ENCODE peak calls at places on chromosomes 4 and X, in five cellular contexts. X is H9, B is neuronal stem cell, M is IMR-90, E is mesendoderm. I is an unnamed sample.

GRCh38 chr4:38319456-38320348 is 344.3 kb upstream of the KLF3 start:
- DNase-seq in E (peak), B (peak), M (peak), X (peak), I (peak)

GRCh38 chr4:23305026-23305425 is 584.8 kb downstream of the PPARGC1A start:
- DNase-seq in B (no peak), M (no peak), E (no peak), X (no peak), I (peak)

GRCh38 chr4:103996637-103997036 is 276.9 kb upstream of the TACR3 start:
- DNase-seq in M (no peak), X (peak), E (peak), B (peak), I (peak)

GRCh38 chrX:110168585-110168984 is 149.3 kb downstream of the AMMECR1 start:
- DNase-seq in M (peak), E (no peak), B (no peak), X (no peak), I (no peak)

GRCh38 chr4:187065396-187065795 is 341.7 kb upstream of the FAT1 start:
- DNase-seq in B (no peak), X (no peak), M (no peak), E (no peak), I (no peak)

GRCh38 chrX:129653985-129654651 is 638 bp downstream of the APLN start:
- DNase-seq in M (no peak), X (no peak), B (no peak), E (no peak), I (peak)

GRCh38 chrX:102964941-102965340 is 27.9 kb downstream of the RAB40AL start:
- DNase-seq in M (no peak), B (no peak), X (no peak), E (no peak), I (no peak)

GRCh38 chr4:2812985-2813384 is 20.1 kb downstream of the SH3BP2 start:
- DNase-seq in M (no peak), B (no peak), E (no peak), X (no peak), I (no peak)

GRCh38 chrX:5306654-5307121 is 922.0 kb downstream of the NLGN4X start:
- DNase-seq in M (no peak), B (no peak), X (no peak), E (peak), I (peak)

GRCh38 chrX:123976671-123977316 is 15.3 kb downstream of the STAG2 start:
- DNase-seq in E (peak), X (no peak), M (peak), B (no peak), I (peak)

GRCh38 chr4:79653871-79654270 is 245.8 kb upstream of the GK2 start:
- DNase-seq in E (no peak), M (no peak), B (no peak), X (no peak), I (no peak)

GRCh38 chr4:114597410-114598115 is 1.0 kb upstream of the UGT8 start:
- DNase-seq in X (no peak), M (no peak), B (peak), E (no peak), I (no peak)

GRCh38 chrX:9935436-9935835 is 31.7 kb upstream of the CLDN34 start:
- DNase-seq in B (no peak), E (no peak), X (no peak), M (peak), I (no peak)

GRCh38 chrX:70039758-70040157 is 10.0 kb downstream of the AWAT2 start:
- DNase-seq in E (no peak), X (no peak), B (no peak), M (no peak), I (no peak)

GRCh38 chrX:22748093-22748999 is 251.4 kb upstream of the DDX53 start:
- DNase-seq in E (peak), M (peak), B (peak), X (peak), I (peak)

GRCh38 chr4:25107827-25108516 is 52.3 kb downstream of the SEPSECS start:
- DNase-seq in X (peak), E (no peak), M (no peak), B (no peak), I (no peak)

GRCh38 chrX:150405576-150405975 is 42.5 kb downstream of the MAMLD1 start:
- DNase-seq in B (no peak), M (no peak), E (peak), X (no peak), I (no peak)

GRCh38 chrX:136646602-136647239 is 1.2 kb upstream of the CD40LG start:
- DNase-seq in B (no peak), M (no peak), E (no peak), X (no peak), I (no peak)

GRCh38 chrX:151871244-151871643 is 41.4 kb upstream of the MAGEA4 start:
- DNase-seq in M (peak), B (no peak), X (no peak), E (no peak), I (peak)

GRCh38 chr4:786074-786741 is 39.7 kb downstream of the CPLX1 start:
- DNase-seq in M (no peak), E (no peak), B (no peak), X (no peak), I (no peak)

GRCh38 chrX:40729923-40730584 is 5.3 kb downstream of the MED14 start:
- DNase-seq in M (no peak), X (no peak), B (no peak), E (no peak), I (no peak)

GRCh38 chr4:22434895-22435294 is 81.0 kb downstream of the ADGRA3 start:
- DNase-seq in E (peak), M (peak), B (peak), X (peak), I (peak)

GRCh38 chr4:80201326-80202151 is 4.2 kb downstream of the PRDM8 start:
- DNase-seq in X (no peak), B (no peak), E (peak), M (peak), I (peak)

GRCh38 chr4:2977116-2978097 is 14.0 kb downstream of the GRK4 start:
- DNase-seq in M (peak), B (no peak), X (no peak), E (peak), I (peak)

GRCh38 chr4:58669783-58670182 is 1559.6 kb upstream of the IGFBP7 start:
- DNase-seq in X (no peak), E (no peak), M (no peak), B (no peak), I (no peak)

GRCh38 chr4:57233391-57233790 is 123.2 kb upstream of the IGFBP7 start:
- DNase-seq in B (no peak), M (peak), E (no peak), X (no peak), I (peak)

GRCh38 chrX:39652336-39652735 is 445.4 kb downstream of the BCOR start:
- DNase-seq in M (peak), B (no peak), X (peak), E (peak), I (no peak)

GRCh38 chr4:153634737-153635353 is 49.2 kb upstream of the TLR2 start:
- DNase-seq in E (peak), B (no peak), M (peak), X (no peak), I (peak)

GRCh38 chrX:100512471-100512870 is 72.3 kb upstream of the TNMD start:
- DNase-seq in M (peak), E (no peak), X (no peak), B (no peak), I (peak)

GRCh38 chr4:16626945-16627344 is 271.5 kb downstream of the LDB2 start:
- DNase-seq in E (peak), M (peak), B (no peak), X (no peak), I (peak)

GRCh38 chr4:150591284-150591874 is 9.4 kb downstream of the MAB21L2 start:
- DNase-seq in E (peak), M (no peak), B (peak), X (peak), I (peak)

GRCh38 chr4:166169111-166169510 is 296.1 kb downstream of the TLL1 start:
- DNase-seq in M (no peak), B (no peak), X (peak), E (peak), I (peak)

GRCh38 chrX:18210470-18210869 is 10.2 kb downstream of the BEND2 start:
- DNase-seq in B (no peak), X (no peak), M (peak), E (peak), I (no peak)

GRCh38 chr4:43253511-43253910 is 361.0 kb downstream of the GRXCR1 start:
- DNase-seq in X (no peak), M (no peak), E (no peak), B (no peak), I (no peak)

GRCh38 chr4:37132351-37132989 is 112.1 kb upstream of the NWD2 start:
- DNase-seq in B (no peak), M (no peak), X (no peak), E (peak), I (no peak)

GRCh38 chr4:94995684-94996394 is 238.1 kb downstream of the BMPR1B start:
- DNase-seq in E (peak), X (peak), M (peak), B (peak), I (peak)
- H3K23ac ChIP-seq in E (no peak), X (no peak), M (peak), B (no peak), I (peak)

DNA sequence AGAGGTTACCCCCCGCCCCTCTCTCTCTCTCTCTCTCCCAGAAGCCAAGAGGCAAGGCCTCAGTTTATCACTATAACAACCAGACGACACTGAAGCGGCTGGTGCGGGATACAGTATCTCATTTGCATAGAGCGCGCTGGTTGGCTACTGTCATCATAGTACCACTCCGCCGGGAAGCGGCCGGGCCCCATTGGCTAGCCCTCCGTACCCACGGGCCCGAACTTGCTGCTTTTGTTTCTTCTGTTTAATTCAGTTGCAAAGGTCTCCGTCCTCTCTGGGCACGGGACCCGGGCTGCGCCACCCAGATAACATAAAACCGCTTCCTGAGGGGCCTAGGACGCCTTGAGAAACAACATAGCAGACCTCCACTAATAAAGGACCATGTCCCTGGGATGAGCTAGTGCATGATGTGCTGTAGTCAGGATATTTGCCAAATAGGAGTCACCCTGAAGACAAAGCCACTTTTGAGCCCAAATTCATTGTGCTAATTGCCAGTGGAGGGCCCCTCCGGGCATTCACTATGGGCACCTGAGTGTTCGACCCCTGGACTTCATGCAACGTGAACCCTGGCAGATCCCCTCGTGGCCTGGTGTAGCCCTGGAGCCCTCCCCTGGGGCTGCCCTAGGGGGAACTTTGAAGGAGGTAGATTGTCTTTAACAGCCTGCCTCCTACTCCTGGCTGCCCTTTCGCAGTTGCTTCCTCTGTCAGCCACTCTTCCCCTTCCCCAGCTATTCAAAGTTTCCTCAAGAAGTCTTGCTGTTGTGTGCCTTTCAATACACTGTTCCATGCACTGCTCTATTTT is at the start of gene PCYT1B:
- DNase-seq in X (peak), B (no peak), M (peak), E (peak), I (peak)
- H3K23ac ChIP-seq in X (peak), B (no peak), M (no peak), E (no peak), I (no peak)

GRCh38 chr4:185623444-185624247 is 88.3 kb upstream of the PDLIM3 start:
- DNase-seq in M (no peak), X (no peak), B (no peak), E (no peak), I (no peak)

GRCh38 chr4:185626798-185627197 is 91.5 kb upstream of the PDLIM3 start:
- DNase-seq in B (no peak), X (no peak), E (no peak), M (no peak), I (no peak)

GRCh38 chr4:185624248-185624568 is 88.9 kb upstream of the PDLIM3 start:
- DNase-seq in B (no peak), X (no peak), E (no peak), M (no peak), I (no peak)

GRCh38 chr4:185625503-185625902 is 90.2 kb upstream of the PDLIM3 start:
- DNase-seq in E (no peak), B (no peak), X (no peak), M (no peak), I (no peak)
- H3K23ac ChIP-seq in E (no peak), B (no peak), X (no peak), M (no peak), I (no peak)

GRCh38 chr4:54912155-54912554 is 213.2 kb downstream of the KDR start:
- DNase-seq in X (no peak), E (peak), M (no peak), B (no peak), I (no peak)

GRCh38 chr4:54909964-54910363 is 215.4 kb downstream of the KDR start:
- DNase-seq in M (no peak), B (no peak), X (no peak), E (no peak), I (no peak)

GRCh38 chr4:54913751-54914526 is 211.5 kb downstream of the KDR start:
- DNase-seq in E (no peak), B (no peak), X (no peak), M (no peak), I (peak)

DNA sequence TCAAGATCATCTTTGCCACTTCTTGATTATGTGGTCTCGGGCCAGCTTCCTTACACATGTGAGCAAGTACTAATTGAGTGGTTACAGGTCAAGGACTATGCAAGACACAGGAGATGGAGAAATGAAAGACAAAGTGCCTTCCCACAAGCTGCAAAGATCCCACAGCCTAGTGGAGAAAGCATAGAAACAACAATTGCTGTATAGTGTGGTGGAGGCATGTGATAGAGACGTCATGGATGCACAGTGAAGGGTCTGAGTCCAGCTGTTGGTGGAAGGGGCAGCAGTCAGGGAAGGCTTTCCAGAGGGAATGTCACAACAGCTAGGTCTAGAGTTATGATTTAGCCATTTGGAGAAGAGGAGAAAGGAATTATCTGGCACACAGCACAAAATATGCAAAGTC is 210.6 kb downstream of the KDR start:
- DNase-seq in E (no peak), M (no peak), B (no peak), X (no peak), I (no peak)
- H3K23ac ChIP-seq in E (no peak), M (no peak), B (no peak), X (no peak), I (no peak)

I was measured in mesenchymal stem cell.